ENCODE peak calls at places on chromosome 5, in four cellular contexts. One of them, this sample, is unnamed.
A peak's percentile ranks its signal among the peaks of the same experiment; 100 is the strongest.

GRCh38 chr5:38557309-38557710 is 864 bp upstream of the LIFR start:
- DNase-seq in kidney tubule cell: no peak
- DNase-seq in T-helper 17 cell: no peak
- DNase-seq in T follicular helper cell: no peak
- DNase-seq in this sample: no peak

GRCh38 chr5:122291000-122291592 is 20.9 kb upstream of the SNCAIP start:
- DNase-seq in kidney tubule cell: no peak
- DNase-seq in T-helper 17 cell: no peak
- DNase-seq in T follicular helper cell: no peak
- DNase-seq in this sample: no peak

GRCh38 chr5:87733918-87734317 is 321.2 kb upstream of the CCNH start:
- DNase-seq in kidney tubule cell: no peak
- DNase-seq in T-helper 17 cell: no peak
- DNase-seq in T follicular helper cell: no peak
- DNase-seq in this sample: no peak

GRCh38 chr5:132369012-132369470 is 469 bp upstream of the SLC22A5 start:
- DNase-seq in kidney tubule cell: peak; percentile 75
- DNase-seq in T-helper 17 cell: no peak
- DNase-seq in T follicular helper cell: no peak
- DNase-seq in this sample: no peak

GRCh38 chr5:135209495-135209837 is 175.4 kb upstream of the PITX1 start:
- DNase-seq in kidney tubule cell: no peak
- DNase-seq in T-helper 17 cell: no peak
- DNase-seq in T follicular helper cell: no peak
- DNase-seq in this sample: no peak

GRCh38 chr5:111158105-111158744 is 66.0 kb upstream of the CAMK4 start:
- DNase-seq in kidney tubule cell: peak; percentile 67
- DNase-seq in T-helper 17 cell: peak; percentile 59
- DNase-seq in T follicular helper cell: peak; percentile 77
- DNase-seq in this sample: peak; percentile 64

GRCh38 chr5:107781451-107781850 is 110.7 kb upstream of the EFNA5 start:
- DNase-seq in kidney tubule cell: no peak
- DNase-seq in T-helper 17 cell: no peak
- DNase-seq in T follicular helper cell: no peak
- DNase-seq in this sample: no peak

GRCh38 chr5:77590347-77590746 is 48.2 kb downstream of the OTP start:
- DNase-seq in kidney tubule cell: no peak
- DNase-seq in T-helper 17 cell: no peak
- DNase-seq in T follicular helper cell: no peak
- DNase-seq in this sample: no peak

GRCh38 chr5:14011089-14012004 is 66.9 kb upstream of the DNAH5 start:
- DNase-seq in kidney tubule cell: peak; percentile 95
- DNase-seq in T-helper 17 cell: no peak
- DNase-seq in T follicular helper cell: no peak
- DNase-seq in this sample: peak; percentile 91

GRCh38 chr5:6710551-6711318 is 2.5 kb upstream of the TENT4A start:
- DNase-seq in kidney tubule cell: no peak
- DNase-seq in T-helper 17 cell: no peak
- DNase-seq in T follicular helper cell: no peak
- DNase-seq in this sample: no peak

GRCh38 chr5:39755986-39756385 is 331.2 kb upstream of the DAB2 start:
- DNase-seq in kidney tubule cell: peak; percentile 77
- DNase-seq in T-helper 17 cell: no peak
- DNase-seq in T follicular helper cell: no peak
- DNase-seq in this sample: peak; percentile 22

GRCh38 chr5:139698461-139699146 is 50.5 kb downstream of the CXXC5 start:
- DNase-seq in kidney tubule cell: peak; percentile 54
- DNase-seq in T-helper 17 cell: no peak
- DNase-seq in T follicular helper cell: no peak
- DNase-seq in this sample: peak; percentile 93

GRCh38 chr5:67009028-67009427 is 187.6 kb downstream of the CD180 start:
- DNase-seq in kidney tubule cell: no peak
- DNase-seq in T-helper 17 cell: no peak
- DNase-seq in T follicular helper cell: no peak
- DNase-seq in this sample: no peak

GRCh38 chr5:80185095-80185494 is 70.8 kb downstream of the SERINC5 start:
- DNase-seq in kidney tubule cell: no peak
- DNase-seq in T-helper 17 cell: no peak
- DNase-seq in T follicular helper cell: no peak
- DNase-seq in this sample: no peak

GRCh38 chr5:140926903-140927573 is 939 bp downstream of the PCDHAC1 start:
- DNase-seq in kidney tubule cell: no peak
- DNase-seq in T-helper 17 cell: no peak
- DNase-seq in T follicular helper cell: no peak
- DNase-seq in this sample: peak; percentile 52

GRCh38 chr5:65209341-65209740 is 272.4 kb downstream of the ADAMTS6 start:
- DNase-seq in kidney tubule cell: peak; percentile 94
- DNase-seq in T-helper 17 cell: no peak
- DNase-seq in T follicular helper cell: no peak
- DNase-seq in this sample: no peak

GRCh38 chr5:14161825-14162556 is 18.8 kb downstream of the TRIO start:
- DNase-seq in kidney tubule cell: no peak
- DNase-seq in T-helper 17 cell: no peak
- DNase-seq in T follicular helper cell: no peak
- DNase-seq in this sample: no peak

GRCh38 chr5:55599148-55600050 is 64.6 kb upstream of the PLPP1 start:
- DNase-seq in kidney tubule cell: no peak
- DNase-seq in T-helper 17 cell: no peak
- DNase-seq in T follicular helper cell: no peak
- DNase-seq in this sample: no peak

GRCh38 chr5:60494635-60495034 is 205.3 kb downstream of the DEPDC1B start:
- DNase-seq in kidney tubule cell: no peak
- DNase-seq in T-helper 17 cell: no peak
- DNase-seq in T follicular helper cell: no peak
- DNase-seq in this sample: no peak

GRCh38 chr5:3517331-3517730 is 78.3 kb upstream of the IRX1 start:
- DNase-seq in kidney tubule cell: no peak
- DNase-seq in T-helper 17 cell: no peak
- DNase-seq in T follicular helper cell: no peak
- DNase-seq in this sample: no peak

GRCh38 chr5:90020575-90021535 is 388.7 kb downstream of the CETN3 start:
- DNase-seq in kidney tubule cell: peak; percentile 82
- DNase-seq in T-helper 17 cell: no peak
- DNase-seq in T follicular helper cell: no peak
- DNase-seq in this sample: no peak

GRCh38 chr5:142798099-142798768 is 28.1 kb downstream of the ARHGAP26 start:
- DNase-seq in kidney tubule cell: no peak
- DNase-seq in T-helper 17 cell: no peak
- DNase-seq in T follicular helper cell: no peak
- DNase-seq in this sample: no peak

GRCh38 chr5:111742595-111742994 is 14.4 kb downstream of the NREP start:
- DNase-seq in kidney tubule cell: peak; percentile 47
- DNase-seq in T-helper 17 cell: no peak
- DNase-seq in T follicular helper cell: no peak
- DNase-seq in this sample: no peak

GRCh38 chr5:43773032-43773830 is 170.3 kb downstream of the NNT start:
- DNase-seq in kidney tubule cell: peak; percentile 57
- DNase-seq in T-helper 17 cell: no peak
- DNase-seq in T follicular helper cell: no peak
- DNase-seq in this sample: no peak

GRCh38 chr5:110784901-110785300 is 46.1 kb downstream of the SLC25A46 start:
- DNase-seq in kidney tubule cell: peak; percentile 3
- DNase-seq in T-helper 17 cell: no peak
- DNase-seq in T follicular helper cell: no peak
- DNase-seq in this sample: no peak

GRCh38 chr5:158450761-158451160 is 591.8 kb upstream of the CLINT1 start:
- DNase-seq in kidney tubule cell: peak; percentile 21
- DNase-seq in T-helper 17 cell: no peak
- DNase-seq in T follicular helper cell: no peak
- DNase-seq in this sample: no peak

GRCh38 chr5:55440188-55440646 is 94.5 kb downstream of the PLPP1 start:
- DNase-seq in kidney tubule cell: no peak
- DNase-seq in T-helper 17 cell: no peak
- DNase-seq in T follicular helper cell: no peak
- DNase-seq in this sample: no peak

GRCh38 chr5:179550511-179551342 is at the start of gene RUFY1:
- DNase-seq in kidney tubule cell: peak; percentile 82
- DNase-seq in T-helper 17 cell: peak; percentile 70
- DNase-seq in T follicular helper cell: peak; percentile 69
- DNase-seq in this sample: peak; percentile 86

GRCh38 chr5:170333161-170333909 is 35.8 kb upstream of the LCP2 start:
- DNase-seq in kidney tubule cell: no peak
- DNase-seq in T-helper 17 cell: peak; percentile 50
- DNase-seq in T follicular helper cell: no peak
- DNase-seq in this sample: no peak

GRCh38 chr5:107129051-107129450 is 541.7 kb downstream of the EFNA5 start:
- DNase-seq in kidney tubule cell: no peak
- DNase-seq in T-helper 17 cell: no peak
- DNase-seq in T follicular helper cell: no peak
- DNase-seq in this sample: no peak

This sample was measured in left cardiac atrium.